ENCODE peak calls at places on chromosomes 16 and 17, in seven cellular contexts. A, L, U, Q, X, B and Y are unnamed samples.
A peak's percentile ranks its signal among the peaks of the same experiment; 100 is the strongest.

GRCh38 chr17:79618383-79619067 is 7.7 kb upstream of the RBFOX3 start:
- DNase-seq in B (no peak), Q (no peak), L (no peak), X (no peak), U (no peak), A (no peak), Y (no peak)

GRCh38 chr17:41556931-41557330 is 14.9 kb downstream of the KRT9 start:
- DNase-seq in A (no peak), U (no peak), Q (no peak), X (no peak), B (no peak), L (no peak), Y (no peak)

GRCh38 chr16:62644030-62644812 is 608.0 kb upstream of the CDH8 start:
- DNase-seq in B (no peak), X (no peak), Q (no peak), A (no peak), U (no peak), L (no peak), Y (no peak)

GRCh38 chr17:32258383-32259121 is 7.1 kb upstream of the RHBDL3 start:
- DNase-seq in A (no peak), L (no peak), U (no peak), Q (no peak), X (no peak), B (no peak), Y (no peak)

GRCh38 chr16:68244481-68244902 is 681 bp upstream of the PLA2G15 start:
- DNase-seq in A (no peak), B (no peak), L (no peak), Q (no peak), U (no peak), X (no peak), Y (no peak)

GRCh38 chr17:27384721-27385120 is 71.5 kb upstream of the KSR1 start:
- DNase-seq in Q (no peak), B (no peak), L (no peak), A (peak; percentile 72), X (no peak), U (no peak), Y (no peak)

GRCh38 chr17:37056622-37057021 is 107.9 kb downstream of the AATF start:
- DNase-seq in U (no peak), L (no peak), Q (no peak), B (no peak), X (no peak), A (no peak), Y (no peak)

GRCh38 chr16:89058812-89059211 is 34.8 kb upstream of the ACSF3 start:
- DNase-seq in B (no peak), X (no peak), Q (no peak), U (no peak), A (no peak), L (no peak), Y (no peak)

GRCh38 chr16:1909661-1910231 is 8.5 kb downstream of the HS3ST6 start:
- DNase-seq in Q (no peak), A (no peak), B (no peak), X (no peak), U (no peak), L (no peak), Y (no peak)

GRCh38 chr16:24689128-24689527 is 40.3 kb upstream of the TNRC6A start:
- DNase-seq in X (peak; percentile 42), L (peak; percentile 39), B (no peak), Q (no peak), U (peak; percentile 37), A (peak; percentile 27), Y (no peak)